ENCODE peak calls at places on chromosomes 11 and 22, in six cellular contexts. One of them, this sample, is unnamed.

GRCh38 chr11:10350341-10350740 is 45.5 kb downstream of the ADM start:
- DNase-seq in A549: peak; percentile 40
- DNase-seq in sigmoid colon: no peak
- DNase-seq in stomach: no peak
- DNase-seq in lower leg skin: no peak
- DNase-seq in GM12891: no peak
- DNase-seq in this sample: peak; percentile 38

GRCh38 chr22:26817926-26818325 is 160.5 kb downstream of the MIAT start:
- DNase-seq in A549: no peak
- DNase-seq in sigmoid colon: no peak
- DNase-seq in stomach: no peak
- DNase-seq in lower leg skin: no peak
- DNase-seq in GM12891: no peak
- DNase-seq in this sample: no peak

GRCh38 chr11:62694455-62695167 is 5.3 kb upstream of the LRRN4CL start:
- DNase-seq in A549: peak; percentile 87
- DNase-seq in sigmoid colon: peak; percentile 91
- DNase-seq in stomach: peak; percentile 85
- DNase-seq in lower leg skin: peak; percentile 96
- DNase-seq in GM12891: peak; percentile 67
- DNase-seq in this sample: peak; percentile 71

GRCh38 chr11:134224710-134225662 is 515 bp downstream of the VPS26B start:
- DNase-seq in A549: peak; percentile 10
- DNase-seq in sigmoid colon: peak; percentile 79
- DNase-seq in stomach: peak; percentile 43
- DNase-seq in lower leg skin: peak; percentile 94
- DNase-seq in GM12891: no peak
- DNase-seq in this sample: peak; percentile 31

GRCh38 chr11:77589521-77590193 is at the start of gene AQP11:
- DNase-seq in A549: peak; percentile 91
- DNase-seq in sigmoid colon: peak; percentile 90
- DNase-seq in stomach: peak; percentile 90
- DNase-seq in lower leg skin: peak; percentile 93
- DNase-seq in GM12891: peak; percentile 86
- DNase-seq in this sample: peak; percentile 88

GRCh38 chr11:26578998-26579635 is 7.1 kb upstream of the MUC15 start:
- DNase-seq in A549: no peak
- DNase-seq in sigmoid colon: no peak
- DNase-seq in stomach: no peak
- DNase-seq in lower leg skin: no peak
- DNase-seq in GM12891: no peak
- DNase-seq in this sample: no peak

GRCh38 chr11:70021586-70021985 is 56.5 kb upstream of the ANO1 start:
- DNase-seq in A549: no peak
- DNase-seq in sigmoid colon: no peak
- DNase-seq in stomach: no peak
- DNase-seq in lower leg skin: peak; percentile 49
- DNase-seq in GM12891: no peak
- DNase-seq in this sample: no peak

GRCh38 chr22:49290711-49291110 is 537.0 kb downstream of the BRD1 start:
- DNase-seq in A549: no peak
- DNase-seq in sigmoid colon: no peak
- DNase-seq in stomach: no peak
- DNase-seq in lower leg skin: peak; percentile 37
- DNase-seq in GM12891: no peak
- DNase-seq in this sample: no peak

GRCh38 chr11:297666-298405 is 1.5 kb downstream of the IFITM5 start:
- DNase-seq in A549: no peak
- DNase-seq in sigmoid colon: peak; percentile 74
- DNase-seq in stomach: no peak
- DNase-seq in lower leg skin: peak; percentile 92
- DNase-seq in GM12891: no peak
- DNase-seq in this sample: no peak

GRCh38 chr11:832529-833113 is at the start of gene CD151:
- DNase-seq in A549: peak; percentile 68
- DNase-seq in sigmoid colon: no peak
- DNase-seq in stomach: peak; percentile 73
- DNase-seq in lower leg skin: no peak
- DNase-seq in GM12891: no peak
- DNase-seq in this sample: no peak

GRCh38 chr11:62925745-62926668 is 4.8 kb upstream of the CHRM1 start:
- DNase-seq in A549: no peak
- DNase-seq in sigmoid colon: no peak
- DNase-seq in stomach: no peak
- DNase-seq in lower leg skin: no peak
- DNase-seq in GM12891: no peak
- DNase-seq in this sample: no peak

GRCh38 chr11:124893781-124894401 is 3.8 kb downstream of the ROBO4 start:
- DNase-seq in A549: no peak
- DNase-seq in sigmoid colon: peak; percentile 57
- DNase-seq in stomach: no peak
- DNase-seq in lower leg skin: peak; percentile 76
- DNase-seq in GM12891: no peak
- DNase-seq in this sample: no peak

GRCh38 chr11:69531717-69532088 is 50.2 kb downstream of the LINC01488 start:
- DNase-seq in A549: no peak
- DNase-seq in sigmoid colon: peak; percentile 25
- DNase-seq in stomach: no peak
- DNase-seq in lower leg skin: peak; percentile 46
- DNase-seq in GM12891: no peak
- DNase-seq in this sample: no peak

GRCh38 chr11:18367431-18367830 is 26.9 kb upstream of the LDHA start:
- DNase-seq in A549: no peak
- DNase-seq in sigmoid colon: no peak
- DNase-seq in stomach: no peak
- DNase-seq in lower leg skin: no peak
- DNase-seq in GM12891: no peak
- DNase-seq in this sample: no peak

GRCh38 chr11:114149689-114150407 is 90.3 kb downstream of the ZBTB16 start:
- DNase-seq in A549: no peak
- DNase-seq in sigmoid colon: peak; percentile 34
- DNase-seq in stomach: no peak
- DNase-seq in lower leg skin: no peak
- DNase-seq in GM12891: no peak
- DNase-seq in this sample: no peak

GRCh38 chr22:38653741-38654140 is 2.5 kb downstream of the FAM227A start:
- DNase-seq in A549: no peak
- DNase-seq in sigmoid colon: no peak
- DNase-seq in stomach: no peak
- DNase-seq in lower leg skin: no peak
- DNase-seq in GM12891: no peak
- DNase-seq in this sample: no peak

GRCh38 chr22:38657248-38657909 is 941 bp downstream of the CBY1 start:
- DNase-seq in A549: no peak
- DNase-seq in sigmoid colon: no peak
- DNase-seq in stomach: no peak
- DNase-seq in lower leg skin: no peak
- DNase-seq in GM12891: no peak
- DNase-seq in this sample: no peak

GRCh38 chr22:38652858-38653257 is 3.3 kb downstream of the FAM227A start:
- DNase-seq in A549: no peak
- DNase-seq in sigmoid colon: no peak
- DNase-seq in stomach: no peak
- DNase-seq in lower leg skin: no peak
- DNase-seq in GM12891: no peak
- DNase-seq in this sample: no peak

GRCh38 chr22:38655532-38656255 is 498 bp downstream of the FAM227A start:
- DNase-seq in A549: peak; percentile 30
- DNase-seq in sigmoid colon: peak; percentile 69
- DNase-seq in stomach: no peak
- DNase-seq in lower leg skin: no peak
- DNase-seq in GM12891: no peak
- DNase-seq in this sample: no peak

DNA sequence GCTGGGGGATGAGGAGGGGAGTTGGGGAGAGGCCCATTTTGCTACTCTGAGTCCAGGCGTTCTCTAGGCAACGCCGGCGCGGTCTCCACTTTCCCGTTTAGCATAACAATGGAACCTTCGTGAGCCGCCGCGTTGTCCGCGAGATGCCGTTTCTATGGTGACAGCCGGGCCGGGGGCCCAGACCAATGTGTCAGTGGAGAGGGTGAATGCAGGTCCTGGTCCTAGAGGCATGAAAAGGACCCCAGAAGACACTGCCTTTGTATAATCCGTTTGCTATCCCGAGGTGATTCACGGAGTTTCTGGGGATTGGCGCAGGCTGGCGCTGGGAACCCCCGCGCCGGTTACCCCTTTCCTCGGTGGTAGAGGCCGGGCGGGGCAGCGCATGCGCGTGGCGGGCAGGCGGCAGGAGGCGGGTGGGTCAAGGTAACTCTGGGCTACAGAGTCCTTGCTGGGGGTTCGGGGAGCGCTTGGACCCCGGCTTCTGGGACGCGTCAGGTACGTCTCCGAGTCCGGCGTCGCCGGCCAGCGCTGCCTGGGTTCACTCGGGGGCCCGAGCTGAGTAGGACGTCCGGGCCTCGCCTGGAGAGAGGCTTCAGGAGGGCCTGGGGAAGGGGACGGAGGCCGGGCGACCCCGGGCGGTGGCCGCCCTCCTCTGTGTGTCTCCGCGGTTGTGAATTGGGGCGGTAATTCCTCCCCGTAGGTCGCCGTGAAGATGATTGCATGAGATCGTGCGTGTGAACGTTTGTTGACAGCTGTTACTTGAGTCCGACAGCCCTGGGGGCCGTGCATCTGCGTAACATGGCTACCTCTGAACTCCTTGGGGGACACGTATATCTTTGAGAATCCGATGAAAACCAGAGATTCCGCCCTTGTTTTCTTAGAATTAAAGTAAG is at the start of the genes CBY1 and FAM227A:
- DNase-seq in A549: peak; percentile 84
- DNase-seq in sigmoid colon: peak; percentile 92
- DNase-seq in stomach: peak; percentile 92
- DNase-seq in lower leg skin: peak; percentile 96
- DNase-seq in GM12891: peak; percentile 95
- DNase-seq in this sample: peak; percentile 79
- TF ChIP-seq POLR2A in A549: peak; percentile 24
- TF ChIP-seq POLR2A in sigmoid colon: peak; percentile 31
- TF ChIP-seq POLR2A in stomach: no peak
- TF ChIP-seq POLR2A in lower leg skin: no peak
- TF ChIP-seq POLR2A in GM12891: peak; percentile 49
- TF ChIP-seq POLR2A in this sample: no peak

DNA sequence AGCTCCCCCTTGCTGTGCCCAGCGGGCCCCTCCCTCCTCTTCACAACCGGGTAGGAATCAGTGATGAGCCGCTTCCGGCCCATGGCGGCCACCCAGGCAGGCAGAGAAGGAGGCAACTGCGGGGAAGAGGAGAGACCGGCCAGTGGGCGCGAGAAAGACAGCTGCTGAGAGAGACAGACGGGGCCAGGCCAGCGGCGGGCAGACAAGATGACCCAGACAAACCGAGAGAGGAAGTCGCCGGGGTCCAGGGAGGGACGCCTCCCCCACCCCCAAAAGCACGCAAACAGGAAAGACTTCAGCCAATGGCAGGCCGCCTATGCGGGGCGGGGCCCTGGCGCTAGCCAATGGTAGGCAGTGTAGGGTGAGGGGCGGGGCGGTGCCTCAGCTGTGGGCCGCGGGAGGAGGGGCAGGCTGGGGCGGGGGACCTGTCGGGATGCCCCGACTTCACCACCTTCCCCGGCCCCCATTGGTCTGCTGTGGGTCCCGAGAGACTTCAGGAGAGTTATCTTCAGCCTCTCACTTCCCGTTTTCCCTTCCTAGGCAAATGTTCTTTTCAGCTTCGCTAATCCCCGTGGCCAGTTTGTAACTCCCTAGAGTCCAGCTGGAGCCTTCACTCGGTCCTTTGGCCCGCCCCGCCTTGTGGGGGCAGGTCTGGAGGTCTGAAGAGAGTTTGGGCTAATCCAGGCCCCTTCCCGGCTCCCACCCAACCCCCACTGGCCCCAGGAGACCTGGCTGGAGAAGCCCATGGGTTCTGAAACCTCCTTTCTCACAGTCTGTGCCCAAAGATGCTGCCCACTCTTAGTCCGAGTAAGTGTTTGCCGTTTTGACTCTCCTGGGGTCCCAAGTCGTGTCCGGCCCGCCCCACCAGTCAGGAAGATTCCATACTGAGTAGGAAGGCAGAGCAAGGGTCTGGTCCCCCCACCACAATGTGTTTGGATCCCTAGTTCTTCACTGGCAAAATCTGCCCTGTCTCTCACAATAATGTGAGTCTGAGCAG is at the start of gene POLD4:
- DNase-seq in A549: peak; percentile 97
- DNase-seq in sigmoid colon: peak; percentile 99
- DNase-seq in stomach: peak; percentile 99
- DNase-seq in lower leg skin: peak; percentile 100
- DNase-seq in GM12891: peak; percentile 92
- DNase-seq in this sample: peak; percentile 76
- TF ChIP-seq POLR2A in A549: peak; percentile 30
- TF ChIP-seq POLR2A in sigmoid colon: peak; percentile 79
- TF ChIP-seq POLR2A in stomach: peak; percentile 79
- TF ChIP-seq POLR2A in lower leg skin: no peak
- TF ChIP-seq POLR2A in GM12891: peak; percentile 89
- TF ChIP-seq POLR2A in this sample: peak; percentile 79

GRCh38 chr11:118526688-118527087 is 586 bp upstream of the TTC36 start:
- DNase-seq in A549: no peak
- DNase-seq in sigmoid colon: no peak
- DNase-seq in stomach: no peak
- DNase-seq in lower leg skin: no peak
- DNase-seq in GM12891: no peak
- DNase-seq in this sample: no peak
- TF ChIP-seq POLR2A in A549: no peak
- TF ChIP-seq POLR2A in sigmoid colon: no peak
- TF ChIP-seq POLR2A in stomach: no peak
- TF ChIP-seq POLR2A in lower leg skin: no peak
- TF ChIP-seq POLR2A in GM12891: no peak
- TF ChIP-seq POLR2A in this sample: no peak

GRCh38 chr11:126210871-126211235 is 597 bp downstream of the RPUSD4 start:
- DNase-seq in A549: no peak
- DNase-seq in sigmoid colon: no peak
- DNase-seq in stomach: no peak
- DNase-seq in lower leg skin: peak; percentile 85
- DNase-seq in GM12891: no peak
- DNase-seq in this sample: no peak

GRCh38 chr11:126212089-126212660 is 593 bp downstream of the FAM118B start:
- DNase-seq in A549: no peak
- DNase-seq in sigmoid colon: no peak
- DNase-seq in stomach: no peak
- DNase-seq in lower leg skin: no peak
- DNase-seq in GM12891: no peak
- DNase-seq in this sample: no peak

GRCh38 chr11:126216526-126217305 is 5.1 kb downstream of the FAM118B start:
- DNase-seq in A549: no peak
- DNase-seq in sigmoid colon: no peak
- DNase-seq in stomach: no peak
- DNase-seq in lower leg skin: no peak
- DNase-seq in GM12891: no peak
- DNase-seq in this sample: no peak

GRCh38 chr11:126211236-126212088 is at the start of the genes FAM118B and RPUSD4:
- DNase-seq in A549: peak; percentile 96
- DNase-seq in sigmoid colon: peak; percentile 99
- DNase-seq in stomach: peak; percentile 99
- DNase-seq in lower leg skin: peak; percentile 100
- DNase-seq in GM12891: peak; percentile 95
- DNase-seq in this sample: peak; percentile 88

GRCh38 chr11:126214446-126215240 is 3.1 kb downstream of the FAM118B start:
- DNase-seq in A549: peak; percentile 23
- DNase-seq in sigmoid colon: no peak
- DNase-seq in stomach: peak; percentile 62
- DNase-seq in lower leg skin: no peak
- DNase-seq in GM12891: no peak
- DNase-seq in this sample: no peak
- TF ChIP-seq POLR2A in A549: no peak
- TF ChIP-seq POLR2A in sigmoid colon: no peak
- TF ChIP-seq POLR2A in stomach: no peak
- TF ChIP-seq POLR2A in lower leg skin: no peak
- TF ChIP-seq POLR2A in GM12891: no peak
- TF ChIP-seq POLR2A in this sample: no peak